ENCODE peak calls at places on chromosome 12, in four cellular contexts. One of them, this sample, is unnamed.

GRCh38 chr12:94282675-94283074 is 134.3 kb downstream of the PLXNC1 start:
- DNase-seq in A549: no peak
- DNase-seq in fibroblast of the aortic adventitia: no peak
- DNase-seq in H54: no peak
- DNase-seq in this sample: no peak

GRCh38 chr12:9687228-9687627 is 17.7 kb downstream of the CLEC2D start:
- DNase-seq in A549: peak; percentile 19
- DNase-seq in fibroblast of the aortic adventitia: no peak
- DNase-seq in H54: no peak
- DNase-seq in this sample: peak; percentile 56

GRCh38 chr12:95605875-95606274 is 54.6 kb upstream of the USP44 start:
- DNase-seq in A549: no peak
- DNase-seq in fibroblast of the aortic adventitia: peak; percentile 77
- DNase-seq in H54: no peak
- DNase-seq in this sample: no peak

GRCh38 chr12:106136263-106136662 is 2.5 kb downstream of the NUAK1 start:
- DNase-seq in A549: peak; percentile 89
- DNase-seq in fibroblast of the aortic adventitia: peak; percentile 90
- DNase-seq in H54: no peak
- DNase-seq in this sample: peak; percentile 70

GRCh38 chr12:131466932-131467331 is 244.0 kb upstream of the SFSWAP start:
- DNase-seq in A549: no peak
- DNase-seq in fibroblast of the aortic adventitia: no peak
- DNase-seq in H54: no peak
- DNase-seq in this sample: no peak

GRCh38 chr12:131703161-131703560 is 7.7 kb upstream of the SFSWAP start:
- DNase-seq in A549: no peak
- DNase-seq in fibroblast of the aortic adventitia: no peak
- DNase-seq in H54: no peak
- DNase-seq in this sample: no peak

GRCh38 chr12:98939350-98939749 is 294.3 kb downstream of the APAF1 start:
- DNase-seq in A549: peak; percentile 48
- DNase-seq in fibroblast of the aortic adventitia: peak; percentile 50
- DNase-seq in H54: no peak
- DNase-seq in this sample: no peak

GRCh38 chr12:6819069-6820030 is 2.3 kb upstream of the GPR162 start:
- DNase-seq in A549: no peak
- DNase-seq in fibroblast of the aortic adventitia: no peak
- DNase-seq in H54: no peak
- DNase-seq in this sample: no peak

GRCh38 chr12:19959353-19959752 is 409.0 kb upstream of the PDE3A start:
- DNase-seq in A549: no peak
- DNase-seq in fibroblast of the aortic adventitia: no peak
- DNase-seq in H54: no peak
- DNase-seq in this sample: no peak

GRCh38 chr12:15788266-15789214 is 648 bp downstream of the EPS8 start:
- DNase-seq in A549: peak; percentile 66
- DNase-seq in fibroblast of the aortic adventitia: peak; percentile 60
- DNase-seq in H54: peak; percentile 12
- DNase-seq in this sample: no peak

GRCh38 chr12:51217968-51218606 is at the start of gene POU6F1:
- DNase-seq in A549: peak; percentile 77
- DNase-seq in fibroblast of the aortic adventitia: peak; percentile 73
- DNase-seq in H54: peak; percentile 86
- DNase-seq in this sample: peak; percentile 28

GRCh38 chr12:49455506-49455905 is 83.3 kb upstream of the KCNH3 start:
- DNase-seq in A549: no peak
- DNase-seq in fibroblast of the aortic adventitia: no peak
- DNase-seq in H54: no peak
- DNase-seq in this sample: no peak